ENCODE peak calls at places on chromosome 5, in nine cellular contexts. A is PC-9, X is heart right ventricle, P is ovary, K is uterus, R is ascending aorta, F is fibroblast of lung, D is PC-3, T is cardiac muscle cell. Y is an unnamed sample. For H3K36me3, the result is how much of the 10 kb centered on the place peaks cover.

GRCh38 chr5:88679638-88680037 is 203.3 kb downstream of the MEF2C start:
- DNase-seq in A (no peak), X (no peak), P (no peak), K (no peak), R (no peak), F (no peak), D (no peak), T (no peak), Y (no peak)

GRCh38 chr5:112548246-112548982 is 129.3 kb upstream of the EPB41L4A start:
- DNase-seq in A (no peak), X (no peak), P (no peak), K (no peak), R (no peak), F (peak), D (peak), T (peak), Y (no peak)

GRCh38 chr5:141889282-141889871 is 11.2 kb upstream of the PCDH1 start:
- DNase-seq in A (no peak), X (no peak), P (no peak), K (no peak), R (no peak), F (peak), D (peak), T (no peak), Y (no peak)

GRCh38 chr5:130795037-130795436 is 370.0 kb downstream of the HINT1 start:
- DNase-seq in A (no peak), X (no peak), P (no peak), K (no peak), R (no peak), F (no peak), D (peak), T (no peak), Y (no peak)

GRCh38 chr5:144072518-144072927 is 97.9 kb downstream of the YIPF5 start:
- DNase-seq in A (no peak), X (no peak), P (no peak), K (no peak), R (no peak), F (peak), D (peak), T (no peak), Y (no peak)

GRCh38 chr5:167378894-167379723 is 912.3 kb upstream of the WWC1 start:
- DNase-seq in A (no peak), X (no peak), P (no peak), K (no peak), R (no peak), F (no peak), D (no peak), T (no peak), Y (no peak)

GRCh38 chr5:15520856-15521255 is 20.9 kb downstream of the FBXL7 start:
- DNase-seq in A (no peak), X (no peak), P (no peak), K (no peak), R (no peak), F (no peak), D (no peak), T (no peak), Y (no peak)

GRCh38 chr5:111135946-111136345 is 43.8 kb downstream of the WDR36 start:
- DNase-seq in A (no peak), X (no peak), P (no peak), K (no peak), R (no peak), F (peak), D (peak), T (no peak), Y (no peak)

GRCh38 chr5:160287378-160288051 is 24.8 kb downstream of the CCNJL start:
- DNase-seq in A (peak), X (peak), P (peak), K (no peak), R (no peak), F (no peak), D (no peak), T (peak), Y (no peak)

GRCh38 chr5:149280124-149280523 is 8.5 kb downstream of the AFAP1L1 start:
- DNase-seq in A (no peak), X (no peak), P (no peak), K (no peak), R (no peak), F (no peak), D (no peak), T (no peak), Y (no peak)

GRCh38 chr5:160311491-160312138 is 749 bp downstream of the CCNJL start:
- DNase-seq in A (peak), X (peak), P (peak), K (no peak), R (no peak), F (no peak), D (no peak), T (peak), Y (no peak)

GRCh38 chr5:87872986-87873385 is 395.7 kb downstream of the TMEM161B start:
- DNase-seq in A (no peak), X (no peak), P (no peak), K (no peak), R (no peak), F (no peak), D (no peak), T (no peak), Y (no peak)

GRCh38 chr5:54986269-54986654 is 869 bp upstream of the ESM1 start:
- DNase-seq in A (no peak), X (no peak), P (no peak), K (no peak), R (no peak), F (no peak), D (no peak), T (no peak), Y (no peak)

GRCh38 chr5:140311011-140311467 is 8.1 kb upstream of the PFDN1 start:
- DNase-seq in A (no peak), X (no peak), P (no peak), K (no peak), R (no peak), F (peak), D (peak), T (no peak), Y (no peak)

GRCh38 chr5:124453221-124454032 is 293.0 kb downstream of the ZNF608 start:
- DNase-seq in A (no peak), X (no peak), P (no peak), K (no peak), R (no peak), F (peak), D (peak), T (no peak), Y (no peak)

GRCh38 chr5:26024774-26025173 is 1013.6 kb downstream of the CDH9 start:
- DNase-seq in A (no peak), X (no peak), P (no peak), K (no peak), R (no peak), F (no peak), D (peak), T (peak), Y (no peak)

GRCh38 chr5:179310439-179311090 is 34.7 kb downstream of the ADAMTS2 start:
- DNase-seq in A (no peak), X (no peak), P (no peak), K (no peak), R (no peak), F (no peak), D (no peak), T (no peak), Y (no peak)

GRCh38 chr5:67163231-67163756 is 33.3 kb downstream of the CD180 start:
- DNase-seq in A (no peak), X (no peak), P (no peak), K (no peak), R (no peak), F (no peak), D (no peak), T (no peak), Y (no peak)

GRCh38 chr5:175576591-175576990 is 81.3 kb upstream of the HRH2 start:
- DNase-seq in A (no peak), X (no peak), P (no peak), K (no peak), R (no peak), F (no peak), D (no peak), T (no peak), Y (no peak)

GRCh38 chr5:106459541-106459940 is 1211.2 kb downstream of the EFNA5 start:
- DNase-seq in A (no peak), X (no peak), P (no peak), K (no peak), R (no peak), F (no peak), D (no peak), T (no peak), Y (no peak)

GRCh38 chr5:40224421-40224820 is 455.3 kb upstream of the PTGER4 start:
- DNase-seq in A (no peak), X (no peak), P (no peak), K (no peak), R (no peak), F (peak), D (peak), T (no peak), Y (no peak)

GRCh38 chr5:141362719-141363118 is 1.2 kb upstream of the PCDHGA5 start:
- DNase-seq in A (no peak), X (no peak), P (no peak), K (no peak), R (no peak), F (no peak), D (no peak), T (no peak), Y (no peak)

GRCh38 chr5:41896230-41896629 is 7.9 kb upstream of the RIMOC1 start:
- DNase-seq in A (no peak), X (no peak), P (no peak), K (no peak), R (no peak), F (no peak), D (no peak), T (no peak), Y (no peak)

GRCh38 chr5:159403906-159404641 is 73.8 kb upstream of the IL12B start:
- DNase-seq in A (no peak), X (no peak), P (no peak), K (no peak), R (no peak), F (no peak), D (no peak), T (no peak), Y (no peak)

GRCh38 chr5:885127-885442 is 7.5 kb downstream of the BRD9 start:
- DNase-seq in A (no peak), X (no peak), P (no peak), K (no peak), R (no peak), F (no peak), D (no peak), T (no peak), Y (no peak)
- H3K36me3 ChIP-seq in A (half or more), X (half or more), P (under half), K (under half), R (half or more), F (half or more), D (half or more), T (half or more), Y (half or more)

GRCh38 chr5:134438641-134439621 is 27.2 kb upstream of the CDKN2AIPNL start:
- DNase-seq in A (peak), X (peak), P (peak), K (peak), R (no peak), F (peak), D (peak), T (no peak), Y (no peak)

GRCh38 chr5:134435525-134435924 is 23.8 kb upstream of the CDKN2AIPNL start:
- DNase-seq in A (peak), X (no peak), P (no peak), K (no peak), R (no peak), F (peak), D (peak), T (no peak), Y (no peak)

GRCh38 chr5:134438268-134438622 is 26.6 kb upstream of the CDKN2AIPNL start:
- DNase-seq in A (no peak), X (no peak), P (no peak), K (no peak), R (no peak), F (peak), D (peak), T (no peak), Y (no peak)

GRCh38 chr5:134436523-134437339 is 25.1 kb upstream of the CDKN2AIPNL start:
- DNase-seq in A (peak), X (peak), P (no peak), K (peak), R (peak), F (peak), D (peak), T (peak), Y (peak)

GRCh38 chr5:134437340-134438267 is 25.9 kb upstream of the CDKN2AIPNL start:
- DNase-seq in A (no peak), X (no peak), P (no peak), K (no peak), R (no peak), F (peak), D (peak), T (no peak), Y (no peak)
- H3K27ac ChIP-seq in A (peak), X (peak), P (no peak), K (peak), R (no peak), F (peak), D (peak), T (peak), Y (peak)

GRCh38 chr5:151048526-151048925 is 28.1 kb downstream of the GPX3 start:
- DNase-seq in A (no peak), X (no peak), P (no peak), K (no peak), R (no peak), F (peak), D (peak), T (no peak), Y (no peak)
- H3K36me3 ChIP-seq in A (under half), X (under half), P (under half), K (under half), R (under half), F (under half), D (under half), T (under half), Y (half or more)

GRCh38 chr5:177565046-177565445 is 10.7 kb upstream of the FAM193B start:
- DNase-seq in A (no peak), X (no peak), P (no peak), K (no peak), R (no peak), F (no peak), D (no peak), T (no peak), Y (no peak)
- H3K27ac ChIP-seq in A (no peak), X (no peak), P (no peak), K (no peak), R (no peak), F (no peak), D (no peak), T (no peak), Y (no peak)

GRCh38 chr5:103092676-103093075 is 27.3 kb downstream of the GIN1 start:
- DNase-seq in A (no peak), X (no peak), P (no peak), K (no peak), R (no peak), F (no peak), D (no peak), T (no peak), Y (no peak)
- H3K36me3 ChIP-seq in A (under half), X (under half), P (under half), K (under half), R (under half), F (under half), D (under half), T (under half), Y (under half)

DNA sequence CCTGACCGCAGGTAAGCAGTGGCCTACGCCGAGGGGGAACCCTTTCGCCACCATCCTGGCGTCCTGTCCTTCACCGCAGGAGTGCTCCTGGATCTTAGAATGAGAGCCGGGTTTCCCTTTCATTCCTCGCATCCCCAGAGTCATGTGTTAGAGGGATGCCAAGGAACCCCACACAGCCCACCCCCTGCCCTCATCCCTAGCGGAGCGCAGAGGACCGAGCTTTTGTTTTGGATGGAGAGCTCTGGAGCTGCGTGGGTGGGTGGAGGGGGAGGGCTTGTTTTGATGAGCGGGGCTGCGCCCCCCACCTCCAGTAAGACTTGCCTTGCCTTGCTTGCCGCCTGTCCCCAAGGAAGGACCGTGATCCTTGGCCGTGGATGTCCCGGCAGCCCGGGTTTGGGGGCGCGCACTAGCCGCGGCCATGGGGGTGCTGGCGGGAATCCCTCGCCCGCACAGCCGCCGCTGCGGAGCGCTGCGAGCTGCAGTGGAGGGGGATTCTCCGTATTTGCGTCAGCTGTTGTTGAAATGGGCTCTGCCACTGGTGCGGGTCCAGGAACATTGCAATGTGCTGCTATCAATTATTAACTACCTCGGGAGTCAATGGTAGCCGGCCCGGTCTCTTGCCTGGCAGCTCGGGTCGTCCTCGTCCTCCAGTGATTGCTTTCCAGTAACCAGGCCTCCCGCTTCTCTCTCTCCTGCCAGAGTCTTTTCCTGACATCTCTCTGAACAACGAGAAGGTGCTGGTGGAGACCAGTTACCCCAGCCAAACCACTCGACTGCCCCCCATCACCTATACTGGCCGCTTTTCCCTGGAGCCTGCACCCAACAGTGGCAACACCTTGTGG is 1.0 kb downstream of the EGR1 start:
- DNase-seq in A (no peak), X (no peak), P (peak), K (no peak), R (no peak), F (peak), D (no peak), T (no peak), Y (no peak)
- H3K27ac ChIP-seq in A (no peak), X (peak), P (peak), K (peak), R (peak), F (peak), D (no peak), T (no peak), Y (peak)

DNA sequence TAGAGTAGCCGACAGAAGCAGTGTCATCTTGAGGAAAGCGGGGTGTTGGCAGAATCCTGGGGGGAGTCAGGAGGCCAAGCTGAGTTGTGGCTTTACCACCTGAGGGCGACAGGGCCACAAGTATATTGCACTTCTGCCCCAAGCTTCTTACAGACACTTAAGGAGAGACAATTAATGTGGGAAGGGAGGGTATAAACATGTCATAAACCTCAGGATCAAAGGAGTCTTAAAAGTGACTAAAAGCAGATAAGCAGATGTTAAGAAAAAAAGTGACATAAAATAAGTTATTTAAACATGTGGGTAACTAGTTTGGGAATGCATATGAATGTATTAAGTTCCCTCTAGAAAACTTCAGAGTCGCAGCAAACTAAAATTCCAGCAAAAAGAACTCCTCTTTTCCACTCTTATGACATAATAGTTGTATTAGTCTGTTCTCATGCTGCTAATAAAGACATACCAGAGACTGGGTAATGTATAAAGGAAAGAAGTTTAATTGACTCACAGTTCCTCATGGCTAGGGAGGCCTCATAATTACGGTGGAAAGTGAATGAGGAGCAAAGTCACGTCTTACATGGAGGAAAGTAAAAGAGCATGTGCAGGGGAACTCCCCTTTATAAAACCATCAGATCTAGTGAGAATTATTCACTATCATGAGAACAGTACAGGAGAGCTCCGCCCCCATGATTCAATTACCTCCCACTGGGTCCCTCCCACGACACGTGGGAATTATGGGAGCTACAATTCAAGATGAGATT is 63.8 kb downstream of the ERAP1 start:
- DNase-seq in A (no peak), X (no peak), P (no peak), K (no peak), R (no peak), F (no peak), D (no peak), T (no peak), Y (no peak)
- H3K36me3 ChIP-seq in A (half or more), X (under half), P (under half), K (under half), R (half or more), F (under half), D (under half), T (under half), Y (half or more)

DNA sequence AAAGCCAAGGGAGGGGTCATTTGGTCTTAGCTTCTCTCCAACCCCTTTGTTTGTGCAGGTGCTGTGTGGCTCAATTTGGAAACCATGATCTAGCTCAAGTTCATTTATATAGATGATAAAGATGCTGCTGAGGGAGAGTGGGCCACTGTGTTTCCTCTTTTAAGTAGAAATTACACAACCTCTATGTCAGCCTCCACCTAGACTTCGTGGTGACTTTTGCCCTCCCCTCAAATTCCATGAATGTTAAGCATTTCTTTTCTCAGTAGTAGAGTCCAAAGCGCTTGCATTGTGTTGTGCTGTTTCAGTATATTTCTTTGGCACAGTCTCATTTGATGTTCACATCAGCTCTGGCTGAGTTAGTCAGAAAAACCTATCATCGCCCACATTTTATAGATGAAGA is 241.4 kb downstream of the ARHGAP26 start:
- DNase-seq in A (no peak), X (no peak), P (no peak), K (no peak), R (no peak), F (peak), D (no peak), T (no peak), Y (no peak)
- H3K27ac ChIP-seq in A (no peak), X (no peak), P (no peak), K (no peak), R (no peak), F (no peak), D (peak), T (no peak), Y (no peak)

GRCh38 chr5:128334010-128334716 is 203.9 kb downstream of the FBN2 start:
- DNase-seq in A (no peak), X (no peak), P (no peak), K (no peak), R (no peak), F (no peak), D (no peak), T (no peak), Y (no peak)
- H3K36me3 ChIP-seq in A (under half), X (under half), P (under half), K (under half), R (under half), F (under half), D (under half), T (half or more), Y (under half)